ENCODE peak calls at places on chromosomes 3 and 15, in ten cellular contexts. One of them, this sample, is unnamed.

GRCh38 chr3:189806171-189806951 is 175.2 kb downstream of the TP63 start:
- DNase-seq in stomach: no peak
- DNase-seq in HFFc6: no peak
- DNase-seq in HFF-Myc: no peak
- DNase-seq in Panc1: no peak
- DNase-seq in thoracic aorta: no peak
- DNase-seq in CD8-positive, alpha-beta T cell: no peak
- DNase-seq in astrocyte of the spinal cord: no peak
- DNase-seq in psoas muscle: no peak
- DNase-seq in Calu3: no peak
- DNase-seq in this sample: no peak

GRCh38 chr3:34219556-34219955 is 421.1 kb downstream of the PDCD6IP start:
- DNase-seq in stomach: no peak
- DNase-seq in HFFc6: no peak
- DNase-seq in HFF-Myc: no peak
- DNase-seq in Panc1: no peak
- DNase-seq in thoracic aorta: no peak
- DNase-seq in CD8-positive, alpha-beta T cell: no peak
- DNase-seq in astrocyte of the spinal cord: no peak
- DNase-seq in psoas muscle: no peak
- DNase-seq in Calu3: no peak
- DNase-seq in this sample: no peak

GRCh38 chr3:171896341-171896740 is 53.2 kb downstream of the TMEM212 start:
- DNase-seq in stomach: no peak
- DNase-seq in HFFc6: no peak
- DNase-seq in HFF-Myc: no peak
- DNase-seq in Panc1: no peak
- DNase-seq in thoracic aorta: no peak
- DNase-seq in CD8-positive, alpha-beta T cell: no peak
- DNase-seq in astrocyte of the spinal cord: no peak
- DNase-seq in psoas muscle: no peak
- DNase-seq in Calu3: no peak
- DNase-seq in this sample: no peak

GRCh38 chr3:156837130-156837529 is 11.0 kb downstream of the LEKR1 start:
- DNase-seq in stomach: no peak
- DNase-seq in HFFc6: peak
- DNase-seq in HFF-Myc: no peak
- DNase-seq in Panc1: no peak
- DNase-seq in thoracic aorta: no peak
- DNase-seq in CD8-positive, alpha-beta T cell: no peak
- DNase-seq in astrocyte of the spinal cord: no peak
- DNase-seq in psoas muscle: no peak
- DNase-seq in Calu3: no peak
- DNase-seq in this sample: no peak

GRCh38 chr3:32454731-32455608 is 47.7 kb downstream of the CMTM6 start:
- DNase-seq in stomach: peak
- DNase-seq in HFFc6: no peak
- DNase-seq in HFF-Myc: no peak
- DNase-seq in Panc1: no peak
- DNase-seq in thoracic aorta: no peak
- DNase-seq in CD8-positive, alpha-beta T cell: no peak
- DNase-seq in astrocyte of the spinal cord: no peak
- DNase-seq in psoas muscle: no peak
- DNase-seq in Calu3: no peak
- DNase-seq in this sample: no peak

GRCh38 chr3:37014620-37015019 is 21.3 kb downstream of the MLH1 start:
- DNase-seq in stomach: no peak
- DNase-seq in HFFc6: no peak
- DNase-seq in HFF-Myc: no peak
- DNase-seq in Panc1: no peak
- DNase-seq in thoracic aorta: no peak
- DNase-seq in CD8-positive, alpha-beta T cell: no peak
- DNase-seq in astrocyte of the spinal cord: no peak
- DNase-seq in psoas muscle: no peak
- DNase-seq in Calu3: no peak
- DNase-seq in this sample: no peak

GRCh38 chr3:181458857-181459256 is 252.9 kb upstream of the SOX2 start:
- DNase-seq in stomach: no peak
- DNase-seq in HFFc6: no peak
- DNase-seq in HFF-Myc: no peak
- DNase-seq in Panc1: no peak
- DNase-seq in thoracic aorta: no peak
- DNase-seq in CD8-positive, alpha-beta T cell: no peak
- DNase-seq in astrocyte of the spinal cord: peak
- DNase-seq in psoas muscle: no peak
- DNase-seq in Calu3: no peak
- DNase-seq in this sample: no peak

GRCh38 chr15:73225358-73226015 is 143.3 kb downstream of the HCN4 start:
- DNase-seq in stomach: no peak
- DNase-seq in HFFc6: no peak
- DNase-seq in HFF-Myc: no peak
- DNase-seq in Panc1: no peak
- DNase-seq in thoracic aorta: no peak
- DNase-seq in CD8-positive, alpha-beta T cell: no peak
- DNase-seq in astrocyte of the spinal cord: no peak
- DNase-seq in psoas muscle: no peak
- DNase-seq in Calu3: no peak
- DNase-seq in this sample: no peak

GRCh38 chr15:68631621-68632051 is 52.8 kb downstream of the CORO2B start:
- DNase-seq in stomach: no peak
- DNase-seq in HFFc6: no peak
- DNase-seq in HFF-Myc: no peak
- DNase-seq in Panc1: no peak
- DNase-seq in thoracic aorta: no peak
- DNase-seq in CD8-positive, alpha-beta T cell: no peak
- DNase-seq in astrocyte of the spinal cord: no peak
- DNase-seq in psoas muscle: no peak
- DNase-seq in Calu3: no peak
- DNase-seq in this sample: no peak

GRCh38 chr3:126267169-126267975 is 87.0 kb upstream of the ALDH1L1 start:
- DNase-seq in stomach: peak
- DNase-seq in HFFc6: peak
- DNase-seq in HFF-Myc: peak
- DNase-seq in Panc1: no peak
- DNase-seq in thoracic aorta: peak
- DNase-seq in CD8-positive, alpha-beta T cell: no peak
- DNase-seq in astrocyte of the spinal cord: peak
- DNase-seq in psoas muscle: peak
- DNase-seq in Calu3: peak
- DNase-seq in this sample: peak
- TF ChIP-seq CTCF in stomach: no peak
- TF ChIP-seq CTCF in HFFc6: peak
- TF ChIP-seq CTCF in HFF-Myc: peak
- TF ChIP-seq CTCF in Panc1: no peak
- TF ChIP-seq CTCF in thoracic aorta: no peak
- TF ChIP-seq CTCF in CD8-positive, alpha-beta T cell: no peak
- TF ChIP-seq CTCF in astrocyte of the spinal cord: peak
- TF ChIP-seq CTCF in psoas muscle: peak
- TF ChIP-seq CTCF in Calu3: no peak
- TF ChIP-seq CTCF in this sample: no peak

DNA sequence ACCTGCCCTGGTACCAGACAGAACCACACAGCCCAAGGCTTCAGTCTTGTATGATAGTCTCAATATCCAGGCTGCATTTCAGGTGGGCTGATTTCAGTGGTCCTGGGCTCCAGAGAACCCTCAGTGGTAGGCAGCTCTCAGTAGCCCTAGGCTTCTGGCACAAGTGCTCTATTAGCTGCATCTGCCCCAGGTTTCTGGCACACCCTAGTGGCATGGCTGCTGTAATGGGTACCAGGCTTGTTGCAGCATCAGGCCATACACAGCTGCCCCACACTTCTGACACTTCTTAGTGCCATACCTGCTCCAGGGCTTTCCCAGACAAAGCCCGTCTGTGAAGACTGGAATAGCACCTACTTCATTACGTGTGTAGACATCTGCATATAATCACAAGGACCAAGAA is 1062.2 kb upstream of the EPHA6 start:
- DNase-seq in stomach: no peak
- DNase-seq in HFFc6: no peak
- DNase-seq in HFF-Myc: no peak
- DNase-seq in Panc1: no peak
- DNase-seq in thoracic aorta: no peak
- DNase-seq in CD8-positive, alpha-beta T cell: no peak
- DNase-seq in astrocyte of the spinal cord: no peak
- DNase-seq in psoas muscle: no peak
- DNase-seq in Calu3: peak
- DNase-seq in this sample: no peak
- TF ChIP-seq CTCF in stomach: no peak
- TF ChIP-seq CTCF in HFFc6: no peak
- TF ChIP-seq CTCF in HFF-Myc: no peak
- TF ChIP-seq CTCF in Panc1: no peak
- TF ChIP-seq CTCF in thoracic aorta: no peak
- TF ChIP-seq CTCF in CD8-positive, alpha-beta T cell: no peak
- TF ChIP-seq CTCF in astrocyte of the spinal cord: no peak
- TF ChIP-seq CTCF in psoas muscle: no peak
- TF ChIP-seq CTCF in Calu3: no peak
- TF ChIP-seq CTCF in this sample: no peak

GRCh38 chr15:88490036-88490435 is 22.5 kb downstream of the MRPS11 start:
- DNase-seq in stomach: no peak
- DNase-seq in HFFc6: no peak
- DNase-seq in HFF-Myc: no peak
- DNase-seq in Panc1: no peak
- DNase-seq in thoracic aorta: no peak
- DNase-seq in CD8-positive, alpha-beta T cell: no peak
- DNase-seq in astrocyte of the spinal cord: no peak
- DNase-seq in psoas muscle: no peak
- DNase-seq in Calu3: no peak
- DNase-seq in this sample: no peak

GRCh38 chr15:88489321-88489720 is 21.8 kb downstream of the MRPS11 start:
- DNase-seq in stomach: no peak
- DNase-seq in HFFc6: no peak
- DNase-seq in HFF-Myc: no peak
- DNase-seq in Panc1: no peak
- DNase-seq in thoracic aorta: no peak
- DNase-seq in CD8-positive, alpha-beta T cell: no peak
- DNase-seq in astrocyte of the spinal cord: no peak
- DNase-seq in psoas muscle: no peak
- DNase-seq in Calu3: no peak
- DNase-seq in this sample: no peak

GRCh38 chr15:88484781-88485246 is 17.3 kb downstream of the MRPS11 start:
- DNase-seq in stomach: no peak
- DNase-seq in HFFc6: peak
- DNase-seq in HFF-Myc: no peak
- DNase-seq in Panc1: no peak
- DNase-seq in thoracic aorta: no peak
- DNase-seq in CD8-positive, alpha-beta T cell: no peak
- DNase-seq in astrocyte of the spinal cord: peak
- DNase-seq in psoas muscle: no peak
- DNase-seq in Calu3: no peak
- DNase-seq in this sample: peak

GRCh38 chr15:88487796-88488523 is 20.5 kb downstream of the MRPS11 start:
- DNase-seq in stomach: no peak
- DNase-seq in HFFc6: no peak
- DNase-seq in HFF-Myc: no peak
- DNase-seq in Panc1: no peak
- DNase-seq in thoracic aorta: no peak
- DNase-seq in CD8-positive, alpha-beta T cell: no peak
- DNase-seq in astrocyte of the spinal cord: no peak
- DNase-seq in psoas muscle: no peak
- DNase-seq in Calu3: no peak
- DNase-seq in this sample: no peak

GRCh38 chr15:88487176-88487795 is 19.8 kb downstream of the MRPS11 start:
- DNase-seq in stomach: no peak
- DNase-seq in HFFc6: peak
- DNase-seq in HFF-Myc: no peak
- DNase-seq in Panc1: no peak
- DNase-seq in thoracic aorta: no peak
- DNase-seq in CD8-positive, alpha-beta T cell: no peak
- DNase-seq in astrocyte of the spinal cord: no peak
- DNase-seq in psoas muscle: no peak
- DNase-seq in Calu3: no peak
- DNase-seq in this sample: no peak
- TF ChIP-seq CTCF in stomach: no peak
- TF ChIP-seq CTCF in HFFc6: peak
- TF ChIP-seq CTCF in HFF-Myc: no peak
- TF ChIP-seq CTCF in Panc1: no peak
- TF ChIP-seq CTCF in thoracic aorta: no peak
- TF ChIP-seq CTCF in CD8-positive, alpha-beta T cell: no peak
- TF ChIP-seq CTCF in astrocyte of the spinal cord: no peak
- TF ChIP-seq CTCF in psoas muscle: no peak
- TF ChIP-seq CTCF in Calu3: no peak
- TF ChIP-seq CTCF in this sample: no peak

GRCh38 chr15:86611392-86612040 is 531.8 kb downstream of the AGBL1 start:
- DNase-seq in stomach: no peak
- DNase-seq in HFFc6: no peak
- DNase-seq in HFF-Myc: no peak
- DNase-seq in Panc1: peak
- DNase-seq in thoracic aorta: no peak
- DNase-seq in CD8-positive, alpha-beta T cell: peak
- DNase-seq in astrocyte of the spinal cord: peak
- DNase-seq in psoas muscle: no peak
- DNase-seq in Calu3: no peak
- DNase-seq in this sample: no peak
- TF ChIP-seq CTCF in stomach: no peak
- TF ChIP-seq CTCF in HFFc6: no peak
- TF ChIP-seq CTCF in HFF-Myc: no peak
- TF ChIP-seq CTCF in Panc1: no peak
- TF ChIP-seq CTCF in thoracic aorta: no peak
- TF ChIP-seq CTCF in CD8-positive, alpha-beta T cell: no peak
- TF ChIP-seq CTCF in astrocyte of the spinal cord: no peak
- TF ChIP-seq CTCF in psoas muscle: no peak
- TF ChIP-seq CTCF in Calu3: no peak
- TF ChIP-seq CTCF in this sample: no peak